ENCODE peak calls at places on chromosomes 11 and 22, in eight cellular contexts. S is right cardiac atrium; W is HepG2; V is HCT116; Z is stimulated activated memory B cell treated with anti-CD40 and anti-IgM and Interleukin-4, amounts not matched to agents 10 μg/mL and 1 μg/mL and 100 μg/mL, for 72 hours; K is PC-3; L is T-helper 17 cell; X is Panc1. B is an unnamed sample.

GRCh38 chr22:29050457-29050856 is 11.2 kb downstream of the C22orf31 start:
- ATAC-seq in S (no peak), W (no peak), V (no peak), Z (no peak), K (no peak), L (no peak), X (no peak), B (no peak)

GRCh38 chr11:46294365-46295309 is 17.2 kb downstream of the CREB3L1 start:
- ATAC-seq in S (peak), W (peak), V (peak), Z (no peak), K (peak), L (peak), X (peak), B (no peak)

GRCh38 chr22:45818130-45819085 is 146.8 kb downstream of the ATXN10 start:
- ATAC-seq in S (peak), W (peak), V (no peak), Z (no peak), K (no peak), L (no peak), X (no peak), B (peak)

GRCh38 chr22:28299760-28300159 is 379.9 kb downstream of the TTC28 start:
- ATAC-seq in S (peak), W (no peak), V (no peak), Z (no peak), K (no peak), L (no peak), X (no peak), B (no peak)

GRCh38 chr11:116648229-116649174 is 124.3 kb downstream of the BUD13 start:
- ATAC-seq in S (no peak), W (no peak), V (no peak), Z (no peak), K (no peak), L (no peak), X (no peak), B (no peak)

GRCh38 chr11:12746593-12747097 is 72.4 kb downstream of the TEAD1 start:
- ATAC-seq in S (peak), W (peak), V (peak), Z (no peak), K (no peak), L (no peak), X (peak), B (peak)

GRCh38 chr22:39153220-39153860 is 860 bp upstream of the CBX7 start:
- ATAC-seq in S (peak), W (no peak), V (no peak), Z (peak), K (no peak), L (no peak), X (no peak), B (peak)

GRCh38 chr22:22714600-22715361 is 70.4 kb downstream of the GGTLC2 start:
- ATAC-seq in S (peak), W (no peak), V (no peak), Z (peak), K (no peak), L (peak), X (no peak), B (no peak)

GRCh38 chr11:77560605-77561004 is 29.1 kb upstream of the AQP11 start:
- ATAC-seq in S (no peak), W (no peak), V (peak), Z (no peak), K (peak), L (no peak), X (peak), B (no peak)

GRCh38 chr11:57303990-57304579 is 20.7 kb downstream of the TNKS1BP1 start:
- ATAC-seq in S (no peak), W (no peak), V (no peak), Z (no peak), K (peak), L (no peak), X (no peak), B (peak)

GRCh38 chr11:65594991-65595920 is at the start of gene KCNK7:
- ATAC-seq in S (no peak), W (peak), V (peak), Z (peak), K (peak), L (peak), X (peak), B (peak)

GRCh38 chr11:70953720-70954119 is 298.7 kb downstream of the SHANK2 start:
- ATAC-seq in S (no peak), W (no peak), V (no peak), Z (no peak), K (no peak), L (no peak), X (no peak), B (no peak)

GRCh38 chr22:17332109-17332508 is 37.2 kb upstream of the CECR2 start:
- ATAC-seq in S (peak), W (no peak), V (no peak), Z (no peak), K (no peak), L (no peak), X (no peak), B (no peak)

GRCh38 chr11:111361874-111362273 is 17.2 kb downstream of the POU2AF1 start:
- ATAC-seq in S (no peak), W (no peak), V (no peak), Z (no peak), K (no peak), L (no peak), X (no peak), B (peak)

GRCh38 chr22:23834406-23834805 is 4.4 kb downstream of the DERL3 start:
- ATAC-seq in S (no peak), W (no peak), V (no peak), Z (no peak), K (no peak), L (no peak), X (no peak), B (no peak)

GRCh38 chr11:16844268-16844667 is 105.8 kb downstream of the C11orf58 start:
- ATAC-seq in S (no peak), W (no peak), V (no peak), Z (no peak), K (no peak), L (no peak), X (no peak), B (no peak)

GRCh38 chr11:13896990-13897353 is 65.6 kb upstream of the SPON1 start:
- ATAC-seq in S (no peak), W (no peak), V (no peak), Z (no peak), K (no peak), L (no peak), X (no peak), B (no peak)

GRCh38 chr11:58597749-58598148 is 18.9 kb downstream of the ZFP91 start:
- ATAC-seq in S (no peak), W (no peak), V (no peak), Z (no peak), K (no peak), L (no peak), X (no peak), B (no peak)

GRCh38 chr22:31526275-31526674 is 29.9 kb downstream of the SFI1 start:
- ATAC-seq in S (no peak), W (no peak), V (no peak), Z (peak), K (no peak), L (peak), X (no peak), B (no peak)

GRCh38 chr11:35390737-35391682 is 28.3 kb downstream of the SLC1A2 start:
- ATAC-seq in S (no peak), W (peak), V (peak), Z (peak), K (peak), L (no peak), X (peak), B (peak)

GRCh38 chr11:12794556-12795230 is 120.5 kb downstream of the TEAD1 start:
- ATAC-seq in S (no peak), W (no peak), V (no peak), Z (no peak), K (no peak), L (no peak), X (no peak), B (no peak)

GRCh38 chr11:78400116-78400515 is 17.5 kb downstream of the GAB2 start:
- ATAC-seq in S (no peak), W (no peak), V (no peak), Z (no peak), K (no peak), L (no peak), X (no peak), B (no peak)

GRCh38 chr22:50201191-50202129 is 649 bp downstream of the SELENOO start:
- ATAC-seq in S (peak), W (peak), V (peak), Z (peak), K (peak), L (peak), X (peak), B (peak)

GRCh38 chr11:102799656-102800339 is 1.8 kb upstream of the MMP1 start:
- ATAC-seq in S (no peak), W (no peak), V (no peak), Z (no peak), K (no peak), L (no peak), X (peak), B (no peak)

GRCh38 chr11:81574301-81574700 is 1159.4 kb downstream of the FAM181B start:
- ATAC-seq in S (no peak), W (no peak), V (no peak), Z (no peak), K (no peak), L (no peak), X (no peak), B (no peak)

GRCh38 chr22:24834845-24835570 is 29.0 kb downstream of the SGSM1 start:
- ATAC-seq in S (peak), W (peak), V (peak), Z (peak), K (no peak), L (no peak), X (peak), B (peak)

GRCh38 chr22:37560682-37561208 is 465 bp downstream of the CDC42EP1 start:
- ATAC-seq in S (peak), W (peak), V (peak), Z (peak), K (peak), L (no peak), X (peak), B (no peak)

GRCh38 chr11:112016765-112017356 is 8.3 kb upstream of the DLAT start:
- ATAC-seq in S (peak), W (peak), V (no peak), Z (no peak), K (no peak), L (no peak), X (no peak), B (peak)

GRCh38 chr22:32245042-32245441 is 10.1 kb downstream of the SLC5A4 start:
- ATAC-seq in S (no peak), W (peak), V (no peak), Z (no peak), K (no peak), L (no peak), X (no peak), B (no peak)

GRCh38 chr22:26970809-26971394 is 313.5 kb downstream of the MIAT start:
- ATAC-seq in S (no peak), W (no peak), V (peak), Z (no peak), K (no peak), L (no peak), X (no peak), B (no peak)

GRCh38 chr11:112195906-112196305 is 20.6 kb downstream of the BCO2 start:
- ATAC-seq in S (no peak), W (no peak), V (no peak), Z (no peak), K (peak), L (no peak), X (no peak), B (peak)

GRCh38 chr22:18044548-18045271 is 20.3 kb upstream of the MICAL3 start:
- ATAC-seq in S (peak), W (peak), V (no peak), Z (no peak), K (no peak), L (no peak), X (no peak), B (peak)

GRCh38 chr22:28669388-28669787 is 10.3 kb downstream of the TTC28 start:
- ATAC-seq in S (no peak), W (no peak), V (no peak), Z (no peak), K (no peak), L (no peak), X (no peak), B (no peak)

B was measured in esophagus mucosa.